ENCODE peak calls at places on chromosomes 2 and 18, in eight cellular contexts. T is PC-3; U is mucosa of descending colon; W is thoracic aorta; O is AG09309; K is AG10803; M is effector memory CD4-positive, alpha-beta T cell; J is upper lobe of right lung. Q is an unnamed sample.

GRCh38 chr2:135733045-135733444 is 8.6 kb upstream of the UBXN4 start:
- DNase-seq in T (no peak), U (no peak), W (no peak), O (no peak), K (no peak), M (no peak), J (no peak), Q (no peak)

GRCh38 chr2:46915281-46915810 is at the start of gene MCFD2:
- DNase-seq in T (peak), U (peak), W (no peak), O (no peak), K (peak), M (no peak), J (peak), Q (peak)

GRCh38 chr18:42114310-42114943 is 159.4 kb downstream of the PIK3C3 start:
- DNase-seq in T (peak), U (peak), W (no peak), O (peak), K (peak), M (peak), J (no peak), Q (no peak)

GRCh38 chr2:164913640-164914346 is 41.5 kb downstream of the SLC38A11 start:
- DNase-seq in T (peak), U (no peak), W (no peak), O (no peak), K (peak), M (no peak), J (no peak), Q (no peak)

GRCh38 chr2:88838165-88838635 is 146.7 kb downstream of the RPIA start:
- DNase-seq in T (no peak), U (peak), W (no peak), O (no peak), K (no peak), M (no peak), J (no peak), Q (peak)

GRCh38 chr2:31239842-31240198 is 5.9 kb downstream of the EHD3 start:
- DNase-seq in T (no peak), U (no peak), W (peak), O (no peak), K (peak), M (no peak), J (no peak), Q (no peak)

GRCh38 chr2:102449370-102449974 is 23.6 kb upstream of the SLC9A4 start:
- DNase-seq in T (peak), U (peak), W (no peak), O (peak), K (peak), M (peak), J (no peak), Q (no peak)

GRCh38 chr18:56221195-56222065 is 417.0 kb downstream of the TXNL1 start:
- DNase-seq in T (peak), U (no peak), W (no peak), O (peak), K (no peak), M (no peak), J (no peak), Q (no peak)

GRCh38 chr18:80200171-80200931 is 47.0 kb downstream of the PARD6G start:
- DNase-seq in T (no peak), U (no peak), W (no peak), O (no peak), K (peak), M (no peak), J (peak), Q (no peak)

GRCh38 chr2:189190696-189191095 is 11.1 kb upstream of the COL5A2 start:
- DNase-seq in T (no peak), U (no peak), W (no peak), O (no peak), K (no peak), M (no peak), J (no peak), Q (no peak)

GRCh38 chr2:240956161-240956934 is 42.1 kb upstream of the SNED1 start:
- DNase-seq in T (no peak), U (no peak), W (no peak), O (no peak), K (no peak), M (no peak), J (no peak), Q (peak)

GRCh38 chr2:99974966-99975365 is 167.4 kb downstream of the AFF3 start:
- DNase-seq in T (peak), U (no peak), W (no peak), O (no peak), K (no peak), M (no peak), J (no peak), Q (no peak)

GRCh38 chr2:208373460-208374089 is 33.0 kb upstream of the PTH2R start:
- DNase-seq in T (peak), U (peak), W (no peak), O (no peak), K (peak), M (peak), J (no peak), Q (no peak)

GRCh38 chr2:141968377-141968920 is 162.4 kb downstream of the LRP1B start:
- DNase-seq in T (peak), U (no peak), W (no peak), O (no peak), K (peak), M (no peak), J (no peak), Q (no peak)

GRCh38 chr2:204452464-204453023 is 92.7 kb upstream of the PARD3B start:
- DNase-seq in T (peak), U (peak), W (peak), O (peak), K (peak), M (no peak), J (no peak), Q (no peak)

GRCh38 chr2:10058251-10059015 is 15.1 kb downstream of the KLF11 start:
- DNase-seq in T (no peak), U (no peak), W (no peak), O (no peak), K (no peak), M (no peak), J (no peak), Q (peak)

GRCh38 chr18:37574113-37574512 is 8.5 kb upstream of the CELF4 start:
- DNase-seq in T (no peak), U (no peak), W (no peak), O (no peak), K (no peak), M (no peak), J (no peak), Q (no peak)

GRCh38 chr2:144102386-144102785 is 417.5 kb downstream of the ZEB2 start:
- DNase-seq in T (no peak), U (no peak), W (no peak), O (no peak), K (no peak), M (no peak), J (no peak), Q (no peak)

GRCh38 chr2:14756122-14756541 is 123.6 kb downstream of the LRATD1 start:
- DNase-seq in T (peak), U (no peak), W (no peak), O (no peak), K (peak), M (no peak), J (no peak), Q (no peak)

GRCh38 chr18:63736856-63737255 is 34.1 kb downstream of the SERPINB11 start:
- DNase-seq in T (peak), U (no peak), W (no peak), O (peak), K (no peak), M (no peak), J (no peak), Q (no peak)

GRCh38 chr2:85888020-85888744 is 608 bp downstream of the ST3GAL5 start:
- DNase-seq in T (no peak), U (peak), W (no peak), O (no peak), K (no peak), M (peak), J (no peak), Q (peak)

GRCh38 chr18:49863769-49864615 is 50.7 kb upstream of the ACAA2 start:
- DNase-seq in T (no peak), U (no peak), W (no peak), O (no peak), K (no peak), M (no peak), J (peak), Q (no peak)

GRCh38 chr2:100588071-100588786 is 25.4 kb downstream of the PDCL3 start:
- DNase-seq in T (peak), U (no peak), W (no peak), O (no peak), K (peak), M (no peak), J (peak), Q (no peak)

GRCh38 chr2:196987654-196988364 is 61.3 kb upstream of the PGAP1 start:
- DNase-seq in T (peak), U (peak), W (peak), O (peak), K (peak), M (no peak), J (no peak), Q (no peak)

GRCh38 chr18:35889677-35890076 is 82.8 kb upstream of the RMP24 start:
- DNase-seq in T (no peak), U (no peak), W (no peak), O (no peak), K (no peak), M (no peak), J (no peak), Q (no peak)

GRCh38 chr18:54240629-54241107 is 16.2 kb upstream of the MBD2 start:
- DNase-seq in T (no peak), U (no peak), W (no peak), O (peak), K (peak), M (no peak), J (peak), Q (no peak)

GRCh38 chr2:104538082-104538481 is 315.8 kb upstream of the POU3F3 start:
- DNase-seq in T (no peak), U (peak), W (no peak), O (no peak), K (no peak), M (no peak), J (no peak), Q (no peak)

GRCh38 chr2:104545055-104545454 is 308.9 kb upstream of the POU3F3 start:
- DNase-seq in T (no peak), U (no peak), W (no peak), O (no peak), K (no peak), M (no peak), J (no peak), Q (no peak)

GRCh38 chr2:104539649-104540048 is 314.3 kb upstream of the POU3F3 start:
- DNase-seq in T (no peak), U (no peak), W (no peak), O (no peak), K (no peak), M (no peak), J (no peak), Q (no peak)
- H3K4me3 ChIP-seq in T (no peak), U (no peak), W (no peak), O (no peak), K (no peak), M (no peak), J (no peak), Q (no peak)

GRCh38 chr2:178860551-178860950 is 53.3 kb upstream of the TTN start:
- DNase-seq in T (no peak), U (peak), W (peak), O (no peak), K (no peak), M (no peak), J (no peak), Q (no peak)
- H3K4me3 ChIP-seq in T (no peak), U (no peak), W (no peak), O (no peak), K (no peak), M (no peak), J (no peak), Q (no peak)

DNA sequence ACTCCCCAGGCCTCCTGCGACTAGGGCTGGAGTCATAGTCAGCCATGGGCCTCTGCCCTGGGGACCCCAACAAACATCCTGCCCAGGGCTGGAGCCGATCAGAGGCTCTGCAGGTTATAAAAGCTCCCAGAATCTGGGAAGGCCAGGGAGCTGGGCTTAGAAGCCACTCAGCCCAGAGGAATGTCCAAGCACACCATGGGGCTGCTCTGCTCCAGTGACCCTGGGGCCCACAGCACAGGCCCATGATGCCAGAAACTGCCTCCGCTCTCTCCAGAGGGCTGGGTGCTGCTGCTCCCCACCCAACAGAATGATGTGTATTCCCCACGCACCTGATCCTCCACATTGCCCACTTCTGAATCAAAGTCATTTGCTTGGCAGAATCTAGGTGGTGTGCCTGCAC is 88.5 kb downstream of the ARMC9 start:
- DNase-seq in T (no peak), U (no peak), W (no peak), O (no peak), K (no peak), M (no peak), J (no peak), Q (no peak)
- H3K4me3 ChIP-seq in T (no peak), U (no peak), W (no peak), O (no peak), K (no peak), M (no peak), J (no peak), Q (no peak)

DNA sequence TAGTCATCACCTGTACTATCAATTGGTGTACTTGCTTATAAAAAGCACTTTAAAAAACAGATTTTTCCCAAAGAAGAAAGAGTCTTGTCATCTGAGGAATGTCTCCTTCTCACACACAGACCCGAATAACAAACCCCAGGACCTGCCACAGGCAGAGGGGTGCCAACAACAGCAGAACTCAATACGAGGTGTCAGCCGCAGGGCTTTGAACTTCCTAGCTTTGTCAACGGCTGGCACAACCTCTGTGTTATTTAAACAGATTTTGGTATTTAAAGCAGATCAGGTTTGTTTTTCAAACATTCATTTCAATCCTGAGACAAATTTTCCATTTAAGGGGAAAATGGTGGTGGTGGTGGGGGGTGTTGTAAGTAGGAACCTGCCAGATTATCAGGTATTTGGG is 138.4 kb upstream of the RIOK3 start:
- DNase-seq in T (no peak), U (no peak), W (no peak), O (no peak), K (no peak), M (no peak), J (no peak), Q (no peak)
- H3K4me3 ChIP-seq in T (no peak), U (no peak), W (no peak), O (no peak), K (no peak), M (no peak), J (no peak), Q (no peak)

DNA sequence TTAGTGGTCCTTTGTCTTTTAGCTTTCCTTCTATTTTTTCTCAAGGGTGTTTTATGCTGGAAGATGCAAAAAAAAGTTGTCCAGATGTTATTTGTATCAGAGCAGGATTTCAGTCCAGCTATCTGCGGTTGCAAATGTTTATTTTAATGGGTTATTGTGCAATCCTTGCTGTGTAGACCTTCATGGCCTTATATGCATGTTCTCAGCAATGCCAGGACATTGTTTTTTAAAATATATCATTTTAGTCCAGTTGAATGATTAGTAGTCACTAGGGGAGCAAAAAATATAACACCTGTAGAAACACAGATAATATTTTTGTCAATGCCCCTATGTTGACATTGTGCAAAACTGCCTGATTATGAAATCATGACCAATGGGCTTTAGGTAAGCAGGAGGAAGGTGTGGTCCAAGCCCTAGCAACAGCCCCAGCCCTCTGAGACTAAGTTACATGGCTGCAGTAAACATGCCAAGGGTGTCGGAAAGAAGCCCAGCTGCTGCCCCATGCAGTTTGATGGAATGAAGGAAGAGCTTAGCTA is 638.2 kb upstream of the ZEB2 start:
- DNase-seq in T (peak), U (peak), W (no peak), O (peak), K (peak), M (no peak), J (peak), Q (no peak)
- H3K4me3 ChIP-seq in T (no peak), U (no peak), W (no peak), O (no peak), K (no peak), M (no peak), J (no peak), Q (no peak)

GRCh38 chr2:104321141-104321799 is 532.6 kb upstream of the POU3F3 start:
- DNase-seq in T (no peak), U (no peak), W (no peak), O (no peak), K (no peak), M (no peak), J (no peak), Q (no peak)
- H3K4me3 ChIP-seq in T (no peak), U (no peak), W (no peak), O (no peak), K (no peak), M (no peak), J (no peak), Q (no peak)

DNA sequence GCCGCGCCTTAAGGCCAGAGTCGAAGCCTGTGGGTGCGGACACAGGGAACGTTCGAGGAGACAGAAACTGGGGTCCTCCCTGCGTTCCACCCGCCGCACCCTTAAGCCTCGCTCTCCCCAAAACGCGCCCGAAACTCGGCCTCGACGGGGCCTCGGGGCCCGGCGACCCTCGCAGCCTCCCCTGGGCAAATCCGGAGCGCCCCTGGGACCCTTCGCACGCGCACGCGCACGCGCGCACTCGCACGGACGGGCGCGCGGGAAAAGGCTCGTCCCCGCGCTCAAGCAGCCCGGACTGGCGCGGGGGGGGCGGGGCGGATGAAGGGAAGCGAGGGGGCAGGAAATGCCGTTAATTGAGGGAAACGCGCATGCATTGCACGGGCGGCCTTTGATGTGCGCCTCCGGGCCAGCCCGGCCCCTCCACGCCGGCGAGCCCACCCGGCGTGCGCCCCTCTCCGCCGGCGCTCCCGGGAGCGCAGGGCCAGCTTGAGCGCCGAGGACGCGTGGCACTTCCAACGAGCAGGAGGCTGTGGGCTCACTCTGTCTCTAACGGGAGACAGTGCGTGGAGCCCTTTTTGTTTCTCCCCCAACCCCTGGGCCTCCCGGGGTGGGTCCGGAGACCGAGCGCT is 5.4 kb upstream of the SALL3 start:
- DNase-seq in T (no peak), U (no peak), W (no peak), O (no peak), K (no peak), M (no peak), J (no peak), Q (no peak)
- H3K4me3 ChIP-seq in T (no peak), U (no peak), W (peak), O (no peak), K (no peak), M (peak), J (no peak), Q (peak)

GRCh38 chr2:150126839-150127238 is 360.6 kb downstream of the RND3 start:
- DNase-seq in T (no peak), U (no peak), W (no peak), O (no peak), K (no peak), M (no peak), J (no peak), Q (no peak)
- H3K4me3 ChIP-seq in T (no peak), U (no peak), W (no peak), O (no peak), K (no peak), M (no peak), J (no peak), Q (no peak)

DNA sequence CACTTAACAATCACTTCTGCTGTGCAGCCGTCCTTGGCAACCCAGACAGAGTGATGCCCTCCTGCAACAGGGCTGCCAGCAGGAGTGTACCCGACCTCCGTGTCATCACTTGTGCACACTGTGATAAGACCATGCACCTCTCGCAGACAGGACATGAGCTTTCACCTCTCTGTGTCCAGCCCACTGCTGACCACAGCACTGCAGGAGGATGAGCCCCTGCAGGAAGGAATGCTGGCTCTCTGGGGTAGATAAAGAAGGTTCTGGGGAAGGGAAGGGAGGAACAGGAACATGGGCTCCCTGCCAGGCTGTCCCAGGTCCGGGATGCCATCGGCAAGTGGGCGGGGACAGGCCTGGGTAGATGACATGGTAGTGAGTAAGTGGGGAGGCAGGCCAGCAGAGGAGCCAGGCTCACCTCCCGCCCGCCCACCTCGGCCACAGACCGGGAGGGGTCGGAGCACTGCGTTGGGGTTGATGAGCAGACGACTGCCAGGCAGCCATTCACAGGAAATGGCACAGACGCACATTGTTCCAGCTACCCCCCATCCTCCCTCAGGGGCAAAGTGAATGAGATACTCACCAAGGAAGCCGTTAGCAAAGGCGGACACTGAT is 18.6 kb upstream of the COL6A3 start:
- DNase-seq in T (peak), U (no peak), W (no peak), O (peak), K (peak), M (peak), J (no peak), Q (peak)
- H3K4me3 ChIP-seq in T (peak), U (no peak), W (no peak), O (peak), K (peak), M (peak), J (no peak), Q (no peak)

GRCh38 chr2:13193900-13194299 is 477.2 kb downstream of the TRIB2 start:
- DNase-seq in T (peak), U (no peak), W (no peak), O (no peak), K (peak), M (no peak), J (no peak), Q (no peak)
- H3K4me3 ChIP-seq in T (no peak), U (no peak), W (no peak), O (no peak), K (no peak), M (no peak), J (no peak), Q (no peak)